ENCODE peak calls at places on chromosomes 1 and 21, in six cellular contexts. One of them, this sample, is unnamed.
A peak's percentile ranks its signal among the peaks of the same experiment; 100 is the strongest.

GRCh38 chr1:47205918-47206317 is 16.1 kb upstream of the PDZK1IP1 start:
- DNase-seq in MM.1S: no peak
- DNase-seq in glutamatergic neuron: no peak
- DNase-seq in Peyer's patch: no peak
- DNase-seq in fibroblast of mammary gland: no peak
- DNase-seq in cardiac muscle cell: no peak
- DNase-seq in this sample: no peak

GRCh38 chr1:99139876-99140275 is 124.4 kb upstream of the PLPPR4 start:
- DNase-seq in MM.1S: no peak
- DNase-seq in glutamatergic neuron: no peak
- DNase-seq in Peyer's patch: no peak
- DNase-seq in fibroblast of mammary gland: no peak
- DNase-seq in cardiac muscle cell: no peak
- DNase-seq in this sample: no peak

GRCh38 chr1:174998569-174999215 is 1.1 kb upstream of the CACYBP start:
- DNase-seq in MM.1S: peak; percentile 92
- DNase-seq in glutamatergic neuron: peak; percentile 37
- DNase-seq in Peyer's patch: peak; percentile 59
- DNase-seq in fibroblast of mammary gland: peak; percentile 63
- DNase-seq in cardiac muscle cell: peak; percentile 62
- DNase-seq in this sample: peak; percentile 63

GRCh38 chr21:39430016-39430415 is 15.6 kb downstream of the LCA5L start:
- DNase-seq in MM.1S: no peak
- DNase-seq in glutamatergic neuron: no peak
- DNase-seq in Peyer's patch: no peak
- DNase-seq in fibroblast of mammary gland: no peak
- DNase-seq in cardiac muscle cell: no peak
- DNase-seq in this sample: no peak

GRCh38 chr1:174232761-174233160 is 73.4 kb downstream of the RABGAP1L start:
- DNase-seq in MM.1S: no peak
- DNase-seq in glutamatergic neuron: no peak
- DNase-seq in Peyer's patch: no peak
- DNase-seq in fibroblast of mammary gland: no peak
- DNase-seq in cardiac muscle cell: no peak
- DNase-seq in this sample: no peak

GRCh38 chr1:33420870-33421775 is 9.8 kb downstream of the PHC2 start:
- DNase-seq in MM.1S: no peak
- DNase-seq in glutamatergic neuron: no peak
- DNase-seq in Peyer's patch: no peak
- DNase-seq in fibroblast of mammary gland: peak; percentile 59
- DNase-seq in cardiac muscle cell: peak; percentile 43
- DNase-seq in this sample: peak; percentile 57

GRCh38 chr1:237146247-237146646 is 104.3 kb downstream of the RYR2 start:
- DNase-seq in MM.1S: no peak
- DNase-seq in glutamatergic neuron: no peak
- DNase-seq in Peyer's patch: no peak
- DNase-seq in fibroblast of mammary gland: no peak
- DNase-seq in cardiac muscle cell: peak; percentile 83
- DNase-seq in this sample: no peak

GRCh38 chr1:63592536-63593302 is 492 bp upstream of the PGM1 start:
- DNase-seq in MM.1S: peak; percentile 70
- DNase-seq in glutamatergic neuron: no peak
- DNase-seq in Peyer's patch: no peak
- DNase-seq in fibroblast of mammary gland: no peak
- DNase-seq in cardiac muscle cell: no peak
- DNase-seq in this sample: no peak

GRCh38 chr1:165047985-165048384 is 308.5 kb downstream of the LMX1A start:
- DNase-seq in MM.1S: no peak
- DNase-seq in glutamatergic neuron: no peak
- DNase-seq in Peyer's patch: no peak
- DNase-seq in fibroblast of mammary gland: no peak
- DNase-seq in cardiac muscle cell: no peak
- DNase-seq in this sample: no peak

GRCh38 chr1:185931438-185931837 is 197.2 kb downstream of the HMCN1 start:
- DNase-seq in MM.1S: no peak
- DNase-seq in glutamatergic neuron: no peak
- DNase-seq in Peyer's patch: no peak
- DNase-seq in fibroblast of mammary gland: no peak
- DNase-seq in cardiac muscle cell: no peak
- DNase-seq in this sample: no peak

GRCh38 chr1:174789399-174789798 is 210.3 kb upstream of the CACYBP start:
- DNase-seq in MM.1S: peak; percentile 70
- DNase-seq in glutamatergic neuron: no peak
- DNase-seq in Peyer's patch: no peak
- DNase-seq in fibroblast of mammary gland: peak; percentile 89
- DNase-seq in cardiac muscle cell: peak; percentile 52
- DNase-seq in this sample: peak; percentile 91

GRCh38 chr1:49436865-49437264 is 586.9 kb downstream of the AGBL4 start:
- DNase-seq in MM.1S: no peak
- DNase-seq in glutamatergic neuron: no peak
- DNase-seq in Peyer's patch: no peak
- DNase-seq in fibroblast of mammary gland: no peak
- DNase-seq in cardiac muscle cell: no peak
- DNase-seq in this sample: no peak

GRCh38 chr1:8217011-8217711 is 100.8 kb upstream of the SLC45A1 start:
- DNase-seq in MM.1S: no peak
- DNase-seq in glutamatergic neuron: peak; percentile 41
- DNase-seq in Peyer's patch: no peak
- DNase-seq in fibroblast of mammary gland: peak; percentile 27
- DNase-seq in cardiac muscle cell: peak; percentile 61
- DNase-seq in this sample: no peak

GRCh38 chr1:206467915-206468314 is 2.4 kb upstream of the IKBKE start:
- DNase-seq in MM.1S: no peak
- DNase-seq in glutamatergic neuron: no peak
- DNase-seq in Peyer's patch: peak; percentile 38
- DNase-seq in fibroblast of mammary gland: peak; percentile 26
- DNase-seq in cardiac muscle cell: peak; percentile 50
- DNase-seq in this sample: no peak

GRCh38 chr1:25804244-25804963 is 4.4 kb downstream of the SELENON start:
- DNase-seq in MM.1S: no peak
- DNase-seq in glutamatergic neuron: no peak
- DNase-seq in Peyer's patch: no peak
- DNase-seq in fibroblast of mammary gland: peak; percentile 76
- DNase-seq in cardiac muscle cell: peak; percentile 28
- DNase-seq in this sample: no peak

GRCh38 chr21:39388038-39388810 is 39.3 kb upstream of the HMGN1 start:
- DNase-seq in MM.1S: peak; percentile 88
- DNase-seq in glutamatergic neuron: peak; percentile 93
- DNase-seq in Peyer's patch: peak; percentile 89
- DNase-seq in fibroblast of mammary gland: peak; percentile 79
- DNase-seq in cardiac muscle cell: peak; percentile 85
- DNase-seq in this sample: peak; percentile 82

DNA sequence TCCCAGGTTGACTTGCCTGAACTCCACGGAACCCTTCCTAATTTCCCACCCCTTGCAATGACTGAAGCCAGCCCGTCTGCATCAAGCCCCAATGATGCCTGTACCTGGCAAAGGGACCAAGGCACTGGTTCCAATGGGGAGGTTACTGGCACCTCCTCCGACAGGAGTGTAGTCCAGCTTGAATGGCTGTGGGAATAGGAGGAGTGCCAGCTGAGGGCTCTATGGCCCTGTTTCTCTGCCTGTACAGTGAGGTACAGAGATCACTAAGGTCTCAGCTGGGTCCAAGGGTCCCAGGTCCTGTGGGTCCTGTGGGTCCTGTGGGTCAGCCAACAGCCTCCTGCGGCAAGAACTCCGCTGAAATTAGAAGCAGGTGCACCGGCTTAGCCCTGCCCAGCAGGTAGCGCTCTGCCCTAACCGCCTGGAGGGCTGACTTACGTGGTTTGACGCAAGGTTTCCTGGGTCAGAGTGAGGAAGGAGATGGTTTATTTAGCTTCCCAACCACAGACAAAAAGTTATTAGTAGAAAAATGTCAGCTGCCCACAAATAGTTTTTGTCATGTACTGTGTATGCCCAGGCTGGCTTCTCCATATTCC is 9.9 kb upstream of the SPRR4 start:
- DNase-seq in MM.1S: no peak
- DNase-seq in glutamatergic neuron: no peak
- DNase-seq in Peyer's patch: no peak
- DNase-seq in fibroblast of mammary gland: no peak
- DNase-seq in cardiac muscle cell: no peak
- DNase-seq in this sample: no peak
- TF ChIP-seq CTCF in MM.1S: peak; percentile 17
- TF ChIP-seq CTCF in glutamatergic neuron: no peak
- TF ChIP-seq CTCF in Peyer's patch: no peak
- TF ChIP-seq CTCF in fibroblast of mammary gland: no peak
- TF ChIP-seq CTCF in cardiac muscle cell: no peak
- TF ChIP-seq CTCF in this sample: no peak

GRCh38 chr1:168135116-168135981 is 1.4 kb downstream of the GPR161 start:
- DNase-seq in MM.1S: no peak
- DNase-seq in glutamatergic neuron: peak; percentile 31
- DNase-seq in Peyer's patch: no peak
- DNase-seq in fibroblast of mammary gland: no peak
- DNase-seq in cardiac muscle cell: no peak
- DNase-seq in this sample: peak; percentile 31

GRCh38 chr1:168137515-168137821 is 738 bp upstream of the GPR161 start:
- DNase-seq in MM.1S: no peak
- DNase-seq in glutamatergic neuron: no peak
- DNase-seq in Peyer's patch: peak; percentile 20
- DNase-seq in fibroblast of mammary gland: no peak
- DNase-seq in cardiac muscle cell: no peak
- DNase-seq in this sample: no peak

GRCh38 chr1:168136709-168137514 is at the start of gene GPR161:
- DNase-seq in MM.1S: peak; percentile 32
- DNase-seq in glutamatergic neuron: peak; percentile 70
- DNase-seq in Peyer's patch: no peak
- DNase-seq in fibroblast of mammary gland: peak; percentile 19
- DNase-seq in cardiac muscle cell: peak; percentile 58
- DNase-seq in this sample: peak; percentile 56

GRCh38 chr1:168134132-168135041 is 2.3 kb downstream of the GPR161 start:
- DNase-seq in MM.1S: no peak
- DNase-seq in glutamatergic neuron: peak; percentile 32
- DNase-seq in Peyer's patch: no peak
- DNase-seq in fibroblast of mammary gland: no peak
- DNase-seq in cardiac muscle cell: no peak
- DNase-seq in this sample: peak; percentile 25

DNA sequence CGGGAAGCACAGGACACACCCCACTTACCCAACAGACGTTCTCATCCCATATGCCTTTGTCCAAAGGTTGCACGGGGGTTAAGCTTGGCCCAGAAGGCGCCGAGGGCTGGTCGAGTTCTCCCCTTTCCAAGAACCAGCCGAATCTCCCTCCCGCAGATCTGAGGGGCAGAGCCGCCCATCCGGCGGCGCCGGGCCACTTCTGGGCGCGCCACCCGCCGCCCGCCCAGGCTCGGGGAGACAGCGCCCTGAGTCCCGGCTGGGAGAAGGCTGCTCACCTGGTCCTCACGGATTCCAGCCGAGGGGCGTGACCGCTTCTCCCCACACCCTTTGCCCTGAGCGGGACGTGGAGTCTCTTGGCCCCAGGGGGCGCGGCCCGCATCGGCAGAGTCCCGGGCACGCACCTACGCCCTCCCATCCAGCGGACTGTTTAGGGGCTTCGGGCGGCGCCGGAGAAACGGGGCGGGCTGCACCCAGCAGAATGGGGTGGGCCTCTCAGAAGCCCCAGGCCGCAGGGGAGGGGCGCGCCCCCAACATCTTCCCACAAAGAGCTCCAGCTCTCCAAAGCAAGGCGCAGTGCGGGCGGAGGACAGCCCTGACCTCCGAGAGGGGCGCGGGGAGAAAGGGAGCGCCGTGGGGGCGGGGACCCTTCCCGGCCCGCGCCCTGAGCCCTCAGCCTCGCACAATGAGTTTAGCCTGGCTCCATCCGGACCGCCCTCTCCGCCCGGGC is 585 bp downstream of the GPR161 start:
- DNase-seq in MM.1S: no peak
- DNase-seq in glutamatergic neuron: peak; percentile 64
- DNase-seq in Peyer's patch: no peak
- DNase-seq in fibroblast of mammary gland: peak; percentile 41
- DNase-seq in cardiac muscle cell: peak; percentile 36
- DNase-seq in this sample: no peak
- TF ChIP-seq CTCF in MM.1S: no peak
- TF ChIP-seq CTCF in glutamatergic neuron: no peak
- TF ChIP-seq CTCF in Peyer's patch: no peak
- TF ChIP-seq CTCF in fibroblast of mammary gland: no peak
- TF ChIP-seq CTCF in cardiac muscle cell: no peak
- TF ChIP-seq CTCF in this sample: no peak

DNA sequence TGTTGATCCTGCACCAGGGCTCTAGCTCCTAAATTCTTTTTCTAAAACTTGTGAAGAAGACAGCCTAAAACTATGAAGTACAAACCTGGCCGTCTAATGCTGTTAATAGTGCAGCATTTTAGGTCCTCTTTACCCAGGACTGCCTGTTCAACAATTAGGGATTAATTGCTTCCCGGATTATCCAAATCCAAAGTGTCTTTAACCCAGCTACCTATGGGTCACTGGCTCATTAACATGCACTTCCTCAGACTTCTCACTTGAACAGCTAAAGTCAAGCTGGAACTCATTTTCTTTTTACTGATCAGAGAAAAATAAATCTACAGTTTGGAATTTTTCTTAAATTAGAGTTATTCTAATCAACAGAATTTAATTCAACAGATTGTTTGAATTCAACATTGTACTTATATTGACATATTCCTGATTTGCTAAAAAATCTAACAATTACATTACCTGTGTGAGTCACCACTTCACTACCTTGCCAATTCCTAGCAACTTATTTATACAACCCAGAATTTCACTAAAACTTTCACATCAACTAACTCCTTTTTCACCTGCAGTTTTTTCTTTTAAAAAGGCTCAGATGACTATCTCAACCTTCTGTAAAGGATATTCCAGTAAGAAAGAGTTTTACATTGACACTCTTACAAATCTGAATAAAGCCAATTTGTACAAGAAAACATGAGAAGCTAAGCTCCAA is 3.3 kb downstream of the HNRNPU start:
- DNase-seq in MM.1S: no peak
- DNase-seq in glutamatergic neuron: no peak
- DNase-seq in Peyer's patch: no peak
- DNase-seq in fibroblast of mammary gland: no peak
- DNase-seq in cardiac muscle cell: no peak
- DNase-seq in this sample: no peak
- TF ChIP-seq CTCF in MM.1S: no peak
- TF ChIP-seq CTCF in glutamatergic neuron: no peak
- TF ChIP-seq CTCF in Peyer's patch: no peak
- TF ChIP-seq CTCF in fibroblast of mammary gland: no peak
- TF ChIP-seq CTCF in cardiac muscle cell: no peak
- TF ChIP-seq CTCF in this sample: no peak

GRCh38 chr1:65063025-65063424 is 85.0 kb upstream of the AK4 start:
- DNase-seq in MM.1S: no peak
- DNase-seq in glutamatergic neuron: no peak
- DNase-seq in Peyer's patch: no peak
- DNase-seq in fibroblast of mammary gland: no peak
- DNase-seq in cardiac muscle cell: no peak
- DNase-seq in this sample: no peak
- TF ChIP-seq CTCF in MM.1S: peak; percentile 35
- TF ChIP-seq CTCF in glutamatergic neuron: no peak
- TF ChIP-seq CTCF in Peyer's patch: peak; percentile 28
- TF ChIP-seq CTCF in fibroblast of mammary gland: no peak
- TF ChIP-seq CTCF in cardiac muscle cell: no peak
- TF ChIP-seq CTCF in this sample: no peak

DNA sequence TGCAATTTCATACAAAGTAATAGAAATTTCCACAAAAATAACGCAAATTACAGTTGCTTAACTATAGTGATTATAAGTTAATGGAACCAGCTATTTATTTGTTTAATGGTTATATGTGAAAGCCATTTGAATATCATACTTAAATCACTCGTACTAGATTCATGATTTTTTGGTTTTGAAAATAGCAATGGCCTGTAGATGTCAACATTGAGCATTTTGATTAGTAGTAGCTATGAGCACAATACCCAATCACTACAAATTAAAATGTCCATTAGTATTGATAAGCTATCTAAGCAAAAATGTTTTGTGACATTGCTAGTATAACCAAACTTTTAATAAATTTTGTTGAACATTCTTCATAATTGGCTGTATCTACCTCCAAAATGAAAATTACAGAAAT is 10.0 kb downstream of the COL24A1 start:
- DNase-seq in MM.1S: no peak
- DNase-seq in glutamatergic neuron: no peak
- DNase-seq in Peyer's patch: no peak
- DNase-seq in fibroblast of mammary gland: no peak
- DNase-seq in cardiac muscle cell: no peak
- DNase-seq in this sample: no peak
- TF ChIP-seq CTCF in MM.1S: peak; percentile 18
- TF ChIP-seq CTCF in glutamatergic neuron: no peak
- TF ChIP-seq CTCF in Peyer's patch: no peak
- TF ChIP-seq CTCF in fibroblast of mammary gland: peak; percentile 23
- TF ChIP-seq CTCF in cardiac muscle cell: peak; percentile 21
- TF ChIP-seq CTCF in this sample: no peak

This sample was measured in astrocyte of the spinal cord.